ENCODE peak calls at places on chromosomes 11 and 22, in six cellular contexts. One of them, this sample, is unnamed.

GRCh38 chr11:13883042-13883441 is 79.5 kb upstream of the SPON1 start:
- DNase-seq in AG04450: no peak
- DNase-seq in progenitor cell of endocrine pancreas: no peak
- DNase-seq in renal cortical epithelial cell: peak
- DNase-seq in NCI-H1092: no peak
- DNase-seq in naive thymus-derived CD8-positive, alpha-beta T cell: no peak
- DNase-seq in this sample: no peak

GRCh38 chr11:9808943-9809342 is 145.1 kb downstream of the SWAP70 start:
- DNase-seq in progenitor cell of endocrine pancreas: no peak
- DNase-seq in NCI-H1092: no peak
- DNase-seq in renal cortical epithelial cell: peak
- DNase-seq in AG04450: no peak
- DNase-seq in naive thymus-derived CD8-positive, alpha-beta T cell: no peak
- DNase-seq in this sample: no peak

GRCh38 chr22:39215430-39216142 is 29.2 kb downstream of the PDGFB start:
- DNase-seq in renal cortical epithelial cell: no peak
- DNase-seq in NCI-H1092: no peak
- DNase-seq in naive thymus-derived CD8-positive, alpha-beta T cell: peak
- DNase-seq in progenitor cell of endocrine pancreas: no peak
- DNase-seq in AG04450: no peak
- DNase-seq in this sample: no peak

GRCh38 chr22:40120783-40121182 is 56.9 kb upstream of the TNRC6B start:
- DNase-seq in naive thymus-derived CD8-positive, alpha-beta T cell: no peak
- DNase-seq in NCI-H1092: no peak
- DNase-seq in AG04450: no peak
- DNase-seq in renal cortical epithelial cell: no peak
- DNase-seq in progenitor cell of endocrine pancreas: no peak
- DNase-seq in this sample: no peak

GRCh38 chr11:45102361-45102809 is 44.1 kb upstream of the PRDM11 start:
- DNase-seq in NCI-H1092: no peak
- DNase-seq in progenitor cell of endocrine pancreas: no peak
- DNase-seq in AG04450: no peak
- DNase-seq in naive thymus-derived CD8-positive, alpha-beta T cell: no peak
- DNase-seq in renal cortical epithelial cell: no peak
- DNase-seq in this sample: no peak

GRCh38 chr22:26599505-26599904 is 9.6 kb upstream of the TPST2 start:
- DNase-seq in NCI-H1092: no peak
- DNase-seq in naive thymus-derived CD8-positive, alpha-beta T cell: no peak
- DNase-seq in AG04450: no peak
- DNase-seq in renal cortical epithelial cell: no peak
- DNase-seq in progenitor cell of endocrine pancreas: no peak
- DNase-seq in this sample: no peak

GRCh38 chr11:3205261-3206127 is 13.1 kb downstream of the MRGPRG start:
- DNase-seq in NCI-H1092: no peak
- DNase-seq in naive thymus-derived CD8-positive, alpha-beta T cell: no peak
- DNase-seq in renal cortical epithelial cell: no peak
- DNase-seq in progenitor cell of endocrine pancreas: no peak
- DNase-seq in AG04450: no peak
- DNase-seq in this sample: no peak

GRCh38 chr11:93219440-93219839 is 21.6 kb upstream of the SLC36A4 start:
- DNase-seq in renal cortical epithelial cell: peak
- DNase-seq in NCI-H1092: no peak
- DNase-seq in naive thymus-derived CD8-positive, alpha-beta T cell: no peak
- DNase-seq in AG04450: no peak
- DNase-seq in progenitor cell of endocrine pancreas: no peak
- DNase-seq in this sample: no peak

GRCh38 chr11:22666700-22667439 is 459 bp downstream of the GAS2 start:
- DNase-seq in naive thymus-derived CD8-positive, alpha-beta T cell: peak
- DNase-seq in progenitor cell of endocrine pancreas: peak
- DNase-seq in renal cortical epithelial cell: peak
- DNase-seq in NCI-H1092: peak
- DNase-seq in AG04450: no peak
- DNase-seq in this sample: no peak

GRCh38 chr11:15327786-15328231 is 213.1 kb downstream of the INSC start:
- DNase-seq in progenitor cell of endocrine pancreas: peak
- DNase-seq in renal cortical epithelial cell: peak
- DNase-seq in AG04450: peak
- DNase-seq in NCI-H1092: peak
- DNase-seq in naive thymus-derived CD8-positive, alpha-beta T cell: no peak
- DNase-seq in this sample: no peak

GRCh38 chr22:47434336-47435203 is 672.1 kb downstream of the TBC1D22A start:
- DNase-seq in AG04450: no peak
- DNase-seq in NCI-H1092: no peak
- DNase-seq in naive thymus-derived CD8-positive, alpha-beta T cell: no peak
- DNase-seq in progenitor cell of endocrine pancreas: no peak
- DNase-seq in renal cortical epithelial cell: no peak
- DNase-seq in this sample: no peak

GRCh38 chr22:37282385-37282677 is at the start of gene CYTH4:
- DNase-seq in AG04450: no peak
- DNase-seq in progenitor cell of endocrine pancreas: no peak
- DNase-seq in naive thymus-derived CD8-positive, alpha-beta T cell: peak
- DNase-seq in NCI-H1092: no peak
- DNase-seq in renal cortical epithelial cell: no peak
- DNase-seq in this sample: no peak

GRCh38 chr11:78740175-78741161 is 165.8 kb upstream of the NARS2 start:
- DNase-seq in AG04450: no peak
- DNase-seq in renal cortical epithelial cell: no peak
- DNase-seq in naive thymus-derived CD8-positive, alpha-beta T cell: no peak
- DNase-seq in progenitor cell of endocrine pancreas: no peak
- DNase-seq in NCI-H1092: no peak
- DNase-seq in this sample: no peak

GRCh38 chr22:49937758-49938564 is 19.5 kb downstream of the CRELD2 start:
- DNase-seq in AG04450: no peak
- DNase-seq in renal cortical epithelial cell: no peak
- DNase-seq in naive thymus-derived CD8-positive, alpha-beta T cell: no peak
- DNase-seq in progenitor cell of endocrine pancreas: no peak
- DNase-seq in NCI-H1092: no peak
- DNase-seq in this sample: no peak

GRCh38 chr11:46560300-46561025 is 33.4 kb downstream of the AMBRA1 start:
- DNase-seq in progenitor cell of endocrine pancreas: no peak
- DNase-seq in AG04450: no peak
- DNase-seq in NCI-H1092: peak
- DNase-seq in naive thymus-derived CD8-positive, alpha-beta T cell: peak
- DNase-seq in renal cortical epithelial cell: peak
- DNase-seq in this sample: no peak

GRCh38 chr11:76201056-76201455 is 5.2 kb downstream of the WNT11 start:
- DNase-seq in naive thymus-derived CD8-positive, alpha-beta T cell: no peak
- DNase-seq in renal cortical epithelial cell: no peak
- DNase-seq in progenitor cell of endocrine pancreas: no peak
- DNase-seq in AG04450: no peak
- DNase-seq in NCI-H1092: no peak
- DNase-seq in this sample: no peak

GRCh38 chr11:77191823-77192495 is 63.9 kb downstream of the MYO7A start:
- DNase-seq in progenitor cell of endocrine pancreas: peak
- DNase-seq in renal cortical epithelial cell: peak
- DNase-seq in naive thymus-derived CD8-positive, alpha-beta T cell: peak
- DNase-seq in AG04450: no peak
- DNase-seq in NCI-H1092: peak
- DNase-seq in this sample: no peak

GRCh38 chr11:122695076-122695620 is 39.6 kb downstream of the UBASH3B start:
- DNase-seq in naive thymus-derived CD8-positive, alpha-beta T cell: no peak
- DNase-seq in AG04450: no peak
- DNase-seq in renal cortical epithelial cell: no peak
- DNase-seq in progenitor cell of endocrine pancreas: no peak
- DNase-seq in NCI-H1092: no peak
- DNase-seq in this sample: no peak